ENCODE peak calls at places on chromosomes 1 and 21, in five cellular contexts. X, U, N, W and R are unnamed samples. For H3K9me3, the result is how much of the 10 kb centered on the place peaks cover.

GRCh38 chr1:40232444-40232843 is 15.3 kb upstream of the TMCO2 start:
- DNase-seq in N (no peak), U (no peak), W (no peak), X (no peak), R (no peak)

GRCh38 chr1:21027805-21028204 is 148.9 kb downstream of the EIF4G3 start:
- DNase-seq in X (peak), N (no peak), W (no peak), U (no peak), R (no peak)

GRCh38 chr1:13792429-13792828 is 92.4 kb downstream of the PRDM2 start:
- DNase-seq in N (no peak), X (no peak), W (no peak), U (no peak), R (no peak)

GRCh38 chr1:31814631-31815306 is 1.1 kb downstream of the SPOCD1 start:
- DNase-seq in W (no peak), U (no peak), X (no peak), N (no peak), R (peak)

GRCh38 chr1:143735764-143736461 is 235.9 kb downstream of the FAM72C start:
- DNase-seq in N (no peak), X (peak), U (no peak), W (no peak), R (no peak)

GRCh38 chr1:182217967-182218366 is 156.5 kb upstream of the ZNF648 start:
- DNase-seq in X (no peak), U (no peak), W (no peak), N (no peak), R (no peak)

GRCh38 chr1:22611530-22611947 is 24.9 kb upstream of the C1QA start:
- DNase-seq in N (peak), U (no peak), X (peak), W (peak), R (peak)

GRCh38 chr1:41513388-41513745 is 28.9 kb upstream of the EDN2 start:
- DNase-seq in W (no peak), U (no peak), N (no peak), X (no peak), R (peak)

GRCh38 chr1:229893762-229894444 is 173.1 kb upstream of the GALNT2 start:
- DNase-seq in U (no peak), W (no peak), X (peak), N (no peak), R (no peak)

GRCh38 chr1:100543640-100544039 is 5.7 kb downstream of the GPR88 start:
- DNase-seq in N (no peak), U (no peak), W (no peak), X (no peak), R (peak)

GRCh38 chr1:58986996-58987767 is 203.3 kb upstream of the JUN start:
- DNase-seq in X (no peak), N (no peak), U (no peak), W (no peak), R (peak)

GRCh38 chr1:31725777-31726535 is 22.1 kb upstream of the COL16A1 start:
- DNase-seq in N (no peak), X (no peak), U (no peak), W (no peak), R (no peak)

GRCh38 chr1:43256675-43257570 is 12.9 kb upstream of the TMEM125 start:
- DNase-seq in U (no peak), X (peak), N (peak), W (no peak), R (no peak)

GRCh38 chr1:196660272-196660671 is 8.4 kb downstream of the CFH start:
- DNase-seq in X (no peak), W (no peak), N (no peak), U (no peak), R (no peak)

GRCh38 chr1:43786975-43787374 is 79.6 kb downstream of the ST3GAL3 start:
- DNase-seq in U (no peak), X (peak), W (no peak), N (peak), R (no peak)

GRCh38 chr1:230507671-230508407 is 81.7 kb upstream of the PGBD5 start:
- DNase-seq in X (peak), N (peak), U (no peak), W (peak), R (no peak)

GRCh38 chr1:108327534-108328462 is 83.9 kb upstream of the NBPF4 start:
- DNase-seq in U (no peak), X (no peak), W (no peak), N (no peak), R (peak)

GRCh38 chr1:147492207-147492606 is 49.1 kb upstream of the BCL9 start:
- DNase-seq in W (no peak), X (no peak), N (no peak), U (no peak), R (no peak)

GRCh38 chr1:18886003-18886335 is 16.4 kb downstream of the ALDH4A1 start:
- DNase-seq in X (no peak), U (no peak), W (peak), N (no peak), R (no peak)

GRCh38 chr1:30366914-30367313 is 356.5 kb downstream of the MATN1 start:
- DNase-seq in N (no peak), X (no peak), U (no peak), W (no peak), R (peak)

GRCh38 chr1:33152685-33153432 is 29.0 kb downstream of the TRIM62 start:
- DNase-seq in X (no peak), W (peak), N (peak), U (peak), R (peak)

GRCh38 chr1:46370214-46370633 is 23.9 kb upstream of the FAAH start:
- DNase-seq in W (no peak), X (no peak), N (no peak), U (no peak), R (no peak)

GRCh38 chr1:171742577-171742922 is 685 bp upstream of the VAMP4 start:
- DNase-seq in U (peak), X (peak), W (peak), N (peak), R (no peak)

GRCh38 chr1:43582162-43582566 is 51.5 kb downstream of the PTPRF start:
- DNase-seq in U (no peak), N (no peak), X (peak), W (peak), R (peak)

GRCh38 chr1:61851849-61852692 is 109.8 kb downstream of the PATJ start:
- DNase-seq in W (no peak), U (no peak), X (no peak), N (no peak), R (no peak)

GRCh38 chr1:119940697-119941096 is 44.4 kb upstream of the ADAM30 start:
- DNase-seq in U (no peak), X (no peak), N (no peak), W (no peak), R (no peak)

GRCh38 chr1:110003747-110004428 is 19.3 kb downstream of the AHCYL1 start:
- DNase-seq in W (peak), N (peak), U (peak), X (peak), R (peak)

GRCh38 chr1:14543191-14543849 is 55.2 kb upstream of the KAZN start:
- DNase-seq in N (no peak), U (no peak), X (no peak), W (no peak), R (no peak)

GRCh38 chr1:8078176-8078671 is 52.1 kb upstream of the ERRFI1 start:
- DNase-seq in X (no peak), W (no peak), N (no peak), U (no peak), R (peak)

GRCh38 chr21:45767071-45768006 is 123.8 kb downstream of the PCBP3 start:
- DNase-seq in W (no peak), X (no peak), U (no peak), N (no peak), R (no peak)

GRCh38 chr21:38220270-38220737 is 36.5 kb upstream of the KCNJ15 start:
- DNase-seq in W (peak), U (no peak), N (no peak), X (no peak), R (no peak)
- H3K9me3 ChIP-seq in W (under half), U (under half), N (under half), X (under half), R (half or more)

GRCh38 chr1:5432436-5432835 is 559.8 kb downstream of the NPHP4 start:
- DNase-seq in W (no peak), X (no peak), N (no peak), U (no peak), R (no peak)

GRCh38 chr1:5427026-5427613 is 565.1 kb downstream of the NPHP4 start:
- DNase-seq in X (no peak), W (no peak), N (no peak), U (no peak), R (peak)

GRCh38 chr1:5430911-5431310 is 561.3 kb downstream of the NPHP4 start:
- DNase-seq in N (no peak), U (no peak), W (no peak), X (no peak), R (no peak)

GRCh38 chr1:5428391-5428790 is 563.8 kb downstream of the NPHP4 start:
- DNase-seq in N (no peak), U (no peak), W (no peak), X (no peak), R (no peak)

GRCh38 chr1:5430136-5430535 is 562.1 kb downstream of the NPHP4 start:
- DNase-seq in U (no peak), X (no peak), W (no peak), N (no peak), R (no peak)
- H3K9me3 ChIP-seq in U (under half), X (under half), W (under half), N (under half), R (under half)

GRCh38 chr21:40719615-40720014 is 127.3 kb downstream of the DSCAM start:
- DNase-seq in N (no peak), U (no peak), X (no peak), W (no peak), R (no peak)
- H3K9me3 ChIP-seq in N (under half), U (under half), X (under half), W (under half), R (under half)

GRCh38 chr1:224874775-224875174 is 54.7 kb upstream of the DNAH14 start:
- DNase-seq in N (no peak), W (no peak), X (no peak), U (no peak), R (peak)
- H3K9me3 ChIP-seq in N (under half), W (under half), X (under half), U (under half), R (under half)

GRCh38 chr1:247177755-247178154 is 5.9 kb upstream of the ZNF124 start:
- DNase-seq in N (no peak), U (no peak), X (no peak), W (no peak), R (no peak)

GRCh38 chr1:247180581-247180980 is 8.8 kb upstream of the ZNF124 start:
- DNase-seq in U (no peak), W (no peak), N (no peak), X (no peak), R (no peak)

GRCh38 chr1:247184254-247184653 is 12.4 kb upstream of the ZNF124 start:
- DNase-seq in U (no peak), X (no peak), N (no peak), W (no peak), R (no peak)

GRCh38 chr1:247182994-247183393 is 11.2 kb upstream of the ZNF124 start:
- DNase-seq in W (no peak), X (no peak), U (no peak), N (no peak), R (no peak)
- H3K9me3 ChIP-seq in W (under half), X (under half), U (under half), N (under half), R (under half)

GRCh38 chr1:49465486-49466185 is 558.1 kb downstream of the AGBL4 start:
- DNase-seq in U (no peak), X (no peak), N (no peak), W (no peak), R (no peak)
- H3K9me3 ChIP-seq in U (under half), X (under half), N (under half), W (under half), R (half or more)